ENCODE peak calls at places on chromosomes 12 and 14, in eight cellular contexts. One of them, this sample, is unnamed. For H3K36me3 and H3K9me2, the result is how much of the 10 kb centered on the place peaks cover.

GRCh38 chr14:27077181-27077738 is 479.4 kb upstream of the NOVA1 start:
- DNase-seq in HCT116: no peak
- DNase-seq in GM23338: no peak
- DNase-seq in hepatocyte: no peak
- DNase-seq in OCI-LY7: no peak
- DNase-seq in PC-3: no peak
- DNase-seq in SK-N-SH: no peak
- DNase-seq in MM.1S: no peak
- DNase-seq in this sample: no peak

GRCh38 chr12:41293011-41293410 is 104.9 kb downstream of the PDZRN4 start:
- DNase-seq in SK-N-SH: no peak
- DNase-seq in HCT116: peak
- DNase-seq in GM23338: no peak
- DNase-seq in OCI-LY7: no peak
- DNase-seq in MM.1S: no peak
- DNase-seq in hepatocyte: peak
- DNase-seq in PC-3: peak
- DNase-seq in this sample: peak

GRCh38 chr12:89968151-89968699 is 259.6 kb upstream of the ATP2B1 start:
- DNase-seq in SK-N-SH: no peak
- DNase-seq in hepatocyte: peak
- DNase-seq in PC-3: no peak
- DNase-seq in HCT116: no peak
- DNase-seq in GM23338: no peak
- DNase-seq in MM.1S: no peak
- DNase-seq in OCI-LY7: no peak
- DNase-seq in this sample: no peak

GRCh38 chr14:46344327-46344937 is 307.1 kb downstream of the RPL10L start:
- DNase-seq in SK-N-SH: peak
- DNase-seq in hepatocyte: peak
- DNase-seq in GM23338: peak
- DNase-seq in MM.1S: peak
- DNase-seq in OCI-LY7: peak
- DNase-seq in PC-3: peak
- DNase-seq in HCT116: peak
- DNase-seq in this sample: peak

GRCh38 chr12:20455001-20455706 is 86.8 kb downstream of the PDE3A start:
- DNase-seq in OCI-LY7: no peak
- DNase-seq in SK-N-SH: peak
- DNase-seq in PC-3: no peak
- DNase-seq in hepatocyte: no peak
- DNase-seq in MM.1S: no peak
- DNase-seq in GM23338: no peak
- DNase-seq in HCT116: no peak
- DNase-seq in this sample: no peak

GRCh38 chr14:73049428-73049827 is 8.9 kb upstream of the RBM25 start:
- DNase-seq in MM.1S: no peak
- DNase-seq in PC-3: no peak
- DNase-seq in GM23338: no peak
- DNase-seq in hepatocyte: no peak
- DNase-seq in SK-N-SH: no peak
- DNase-seq in HCT116: no peak
- DNase-seq in OCI-LY7: no peak
- DNase-seq in this sample: no peak

GRCh38 chr14:99241314-99242035 is 30.5 kb downstream of the BCL11B start:
- DNase-seq in OCI-LY7: no peak
- DNase-seq in SK-N-SH: no peak
- DNase-seq in GM23338: no peak
- DNase-seq in MM.1S: no peak
- DNase-seq in hepatocyte: no peak
- DNase-seq in PC-3: no peak
- DNase-seq in HCT116: no peak
- DNase-seq in this sample: no peak

GRCh38 chr12:131261906-131262305 is 308.2 kb downstream of the ADGRD1 start:
- DNase-seq in PC-3: no peak
- DNase-seq in HCT116: no peak
- DNase-seq in GM23338: no peak
- DNase-seq in SK-N-SH: no peak
- DNase-seq in hepatocyte: no peak
- DNase-seq in OCI-LY7: no peak
- DNase-seq in MM.1S: no peak
- DNase-seq in this sample: no peak

GRCh38 chr14:76644875-76645518 is 116.3 kb upstream of the VASH1 start:
- DNase-seq in PC-3: peak
- DNase-seq in MM.1S: no peak
- DNase-seq in hepatocyte: peak
- DNase-seq in SK-N-SH: peak
- DNase-seq in HCT116: peak
- DNase-seq in OCI-LY7: peak
- DNase-seq in GM23338: peak
- DNase-seq in this sample: peak

GRCh38 chr12:2751686-2752085 is 43.1 kb upstream of the FKBP4 start:
- DNase-seq in hepatocyte: no peak
- DNase-seq in MM.1S: no peak
- DNase-seq in GM23338: peak
- DNase-seq in HCT116: no peak
- DNase-seq in OCI-LY7: no peak
- DNase-seq in PC-3: no peak
- DNase-seq in SK-N-SH: peak
- DNase-seq in this sample: no peak

GRCh38 chr12:100186071-100186470 is 14.5 kb upstream of the ACTR6 start:
- DNase-seq in SK-N-SH: no peak
- DNase-seq in MM.1S: no peak
- DNase-seq in HCT116: no peak
- DNase-seq in OCI-LY7: no peak
- DNase-seq in hepatocyte: no peak
- DNase-seq in GM23338: no peak
- DNase-seq in PC-3: no peak
- DNase-seq in this sample: no peak

GRCh38 chr14:31692376-31692781 is 131.2 kb downstream of the NUBPL start:
- DNase-seq in SK-N-SH: peak
- DNase-seq in HCT116: no peak
- DNase-seq in hepatocyte: no peak
- DNase-seq in MM.1S: peak
- DNase-seq in GM23338: no peak
- DNase-seq in OCI-LY7: no peak
- DNase-seq in PC-3: no peak
- DNase-seq in this sample: no peak

GRCh38 chr14:44108601-44109000 is 398.5 kb downstream of the FSCB start:
- DNase-seq in hepatocyte: no peak
- DNase-seq in PC-3: no peak
- DNase-seq in GM23338: no peak
- DNase-seq in OCI-LY7: no peak
- DNase-seq in HCT116: no peak
- DNase-seq in MM.1S: no peak
- DNase-seq in SK-N-SH: no peak
- DNase-seq in this sample: no peak

GRCh38 chr12:108175310-108175709 is 46.2 kb downstream of the WSCD2 start:
- DNase-seq in OCI-LY7: no peak
- DNase-seq in MM.1S: no peak
- DNase-seq in SK-N-SH: peak
- DNase-seq in HCT116: no peak
- DNase-seq in PC-3: no peak
- DNase-seq in GM23338: peak
- DNase-seq in hepatocyte: no peak
- DNase-seq in this sample: no peak

GRCh38 chr14:34628681-34629135 is 1.2 kb downstream of the SNX6 start:
- DNase-seq in HCT116: no peak
- DNase-seq in PC-3: no peak
- DNase-seq in OCI-LY7: peak
- DNase-seq in MM.1S: no peak
- DNase-seq in GM23338: no peak
- DNase-seq in hepatocyte: peak
- DNase-seq in SK-N-SH: peak
- DNase-seq in this sample: no peak

GRCh38 chr14:41642402-41643195 is 35.9 kb downstream of the LRFN5 start:
- DNase-seq in PC-3: no peak
- DNase-seq in SK-N-SH: no peak
- DNase-seq in MM.1S: no peak
- DNase-seq in HCT116: no peak
- DNase-seq in GM23338: peak
- DNase-seq in hepatocyte: no peak
- DNase-seq in OCI-LY7: no peak
- DNase-seq in this sample: no peak

GRCh38 chr14:104293851-104294627 is 155.7 kb downstream of the KIF26A start:
- DNase-seq in SK-N-SH: no peak
- DNase-seq in PC-3: peak
- DNase-seq in hepatocyte: no peak
- DNase-seq in MM.1S: no peak
- DNase-seq in OCI-LY7: peak
- DNase-seq in GM23338: peak
- DNase-seq in HCT116: no peak
- DNase-seq in this sample: no peak

GRCh38 chr12:42568952-42569916 is 20.3 kb downstream of the PRICKLE1 start:
- DNase-seq in SK-N-SH: no peak
- DNase-seq in MM.1S: peak
- DNase-seq in OCI-LY7: peak
- DNase-seq in hepatocyte: peak
- DNase-seq in PC-3: peak
- DNase-seq in HCT116: peak
- DNase-seq in GM23338: peak
- DNase-seq in this sample: peak

GRCh38 chr12:71029302-71029701 is 108.8 kb upstream of the PTPRR start:
- DNase-seq in PC-3: no peak
- DNase-seq in OCI-LY7: no peak
- DNase-seq in GM23338: no peak
- DNase-seq in HCT116: no peak
- DNase-seq in SK-N-SH: no peak
- DNase-seq in hepatocyte: no peak
- DNase-seq in MM.1S: no peak
- DNase-seq in this sample: no peak

DNA sequence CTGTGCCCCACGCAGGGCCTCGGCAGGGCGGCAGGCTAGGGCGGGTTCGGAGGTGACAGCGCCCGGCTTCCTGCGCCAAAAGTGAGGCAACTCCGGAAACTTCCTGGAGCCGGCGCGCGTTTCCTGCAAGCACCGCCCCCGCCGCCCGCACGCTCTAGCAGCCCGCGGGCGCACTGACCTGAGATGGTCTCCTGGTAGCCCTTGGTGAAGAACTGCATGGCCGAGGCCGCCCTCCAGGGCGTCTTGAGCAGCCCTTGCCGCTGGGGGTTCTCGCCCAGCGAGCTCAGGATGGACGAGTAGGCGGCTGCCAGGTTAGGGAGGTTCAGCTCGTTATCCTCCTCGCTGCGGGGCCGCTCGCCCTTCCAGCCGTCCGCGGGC is 494 bp downstream of the GCH1 start:
- DNase-seq in OCI-LY7: peak
- DNase-seq in PC-3: peak
- DNase-seq in HCT116: peak
- DNase-seq in hepatocyte: peak
- DNase-seq in SK-N-SH: peak
- DNase-seq in MM.1S: peak
- DNase-seq in GM23338: peak
- DNase-seq in this sample: peak
- TF ChIP-seq CTCF in OCI-LY7: peak
- TF ChIP-seq CTCF in PC-3: no peak
- TF ChIP-seq CTCF in HCT116: no peak
- TF ChIP-seq CTCF in hepatocyte: no peak
- TF ChIP-seq CTCF in SK-N-SH: no peak
- TF ChIP-seq CTCF in MM.1S: no peak
- TF ChIP-seq CTCF in GM23338: no peak
- TF ChIP-seq CTCF in this sample: no peak

GRCh38 chr12:54407183-54407905 is 11.7 kb downstream of the ITGA5 start:
- DNase-seq in GM23338: no peak
- DNase-seq in SK-N-SH: no peak
- DNase-seq in hepatocyte: no peak
- DNase-seq in MM.1S: no peak
- DNase-seq in HCT116: no peak
- DNase-seq in PC-3: no peak
- DNase-seq in OCI-LY7: no peak
- DNase-seq in this sample: no peak

GRCh38 chr12:54404061-54405004 is 14.7 kb downstream of the ITGA5 start:
- DNase-seq in GM23338: peak
- DNase-seq in OCI-LY7: peak
- DNase-seq in MM.1S: peak
- DNase-seq in hepatocyte: peak
- DNase-seq in PC-3: peak
- DNase-seq in SK-N-SH: peak
- DNase-seq in HCT116: peak
- DNase-seq in this sample: peak

GRCh38 chr12:54409267-54409666 is 9.8 kb downstream of the ITGA5 start:
- DNase-seq in PC-3: no peak
- DNase-seq in hepatocyte: no peak
- DNase-seq in GM23338: no peak
- DNase-seq in SK-N-SH: no peak
- DNase-seq in OCI-LY7: no peak
- DNase-seq in MM.1S: no peak
- DNase-seq in HCT116: no peak
- DNase-seq in this sample: no peak

GRCh38 chr12:54405106-54405505 is 14.0 kb downstream of the ITGA5 start:
- DNase-seq in SK-N-SH: no peak
- DNase-seq in GM23338: no peak
- DNase-seq in HCT116: no peak
- DNase-seq in OCI-LY7: no peak
- DNase-seq in PC-3: no peak
- DNase-seq in hepatocyte: no peak
- DNase-seq in MM.1S: no peak
- DNase-seq in this sample: no peak

DNA sequence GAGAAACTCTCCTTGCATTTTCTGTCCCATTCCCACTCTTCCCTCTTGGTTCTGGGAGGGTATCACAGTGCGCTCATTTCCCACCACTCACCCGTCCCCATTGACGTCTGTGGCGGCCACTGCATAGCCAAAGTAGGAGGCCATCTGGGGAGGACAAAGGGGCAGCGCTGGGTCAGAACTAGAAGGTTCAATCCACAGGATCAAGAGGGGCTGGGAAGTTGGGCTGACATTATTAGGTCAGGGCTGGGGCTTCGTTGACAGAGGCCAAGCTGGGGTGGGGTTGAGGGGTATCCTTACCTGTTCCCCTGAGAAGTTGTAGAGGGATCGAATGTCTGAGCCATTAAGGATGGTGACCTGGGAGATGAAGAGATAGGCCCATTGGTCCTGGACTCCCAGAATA is 13.5 kb downstream of the ITGA5 start:
- DNase-seq in SK-N-SH: no peak
- DNase-seq in hepatocyte: no peak
- DNase-seq in GM23338: no peak
- DNase-seq in MM.1S: no peak
- DNase-seq in PC-3: no peak
- DNase-seq in HCT116: no peak
- DNase-seq in OCI-LY7: no peak
- DNase-seq in this sample: no peak
- H3K36me3 ChIP-seq in SK-N-SH: half or more
- H3K36me3 ChIP-seq in hepatocyte: under half
- H3K36me3 ChIP-seq in GM23338: under half
- H3K36me3 ChIP-seq in MM.1S: under half
- H3K36me3 ChIP-seq in PC-3: under half
- H3K36me3 ChIP-seq in HCT116: under half
- H3K36me3 ChIP-seq in OCI-LY7: under half
- H3K36me3 ChIP-seq in this sample: under half

GRCh38 chr12:113320401-113320800 is 14.5 kb downstream of the SLC8B1 start:
- DNase-seq in GM23338: no peak
- DNase-seq in MM.1S: no peak
- DNase-seq in OCI-LY7: no peak
- DNase-seq in HCT116: no peak
- DNase-seq in hepatocyte: no peak
- DNase-seq in PC-3: no peak
- DNase-seq in SK-N-SH: no peak
- DNase-seq in this sample: no peak
- H3K9me2 ChIP-seq in GM23338: under half
- H3K9me2 ChIP-seq in MM.1S: under half
- H3K9me2 ChIP-seq in OCI-LY7: under half
- H3K9me2 ChIP-seq in HCT116: under half
- H3K9me2 ChIP-seq in hepatocyte: under half
- H3K9me2 ChIP-seq in PC-3: under half
- H3K9me2 ChIP-seq in SK-N-SH: under half
- H3K9me2 ChIP-seq in this sample: under half

GRCh38 chr14:59425322-59425945 is 39.7 kb downstream of the GPR135 start:
- DNase-seq in OCI-LY7: no peak
- DNase-seq in SK-N-SH: no peak
- DNase-seq in PC-3: peak
- DNase-seq in HCT116: no peak
- DNase-seq in GM23338: peak
- DNase-seq in MM.1S: no peak
- DNase-seq in hepatocyte: no peak
- DNase-seq in this sample: no peak
- TF ChIP-seq CTCF in OCI-LY7: no peak
- TF ChIP-seq CTCF in SK-N-SH: peak
- TF ChIP-seq CTCF in PC-3: peak
- TF ChIP-seq CTCF in HCT116: no peak
- TF ChIP-seq CTCF in GM23338: peak
- TF ChIP-seq CTCF in MM.1S: no peak
- TF ChIP-seq CTCF in hepatocyte: no peak
- TF ChIP-seq CTCF in this sample: no peak